ENCODE peak calls at places on chromosomes 12 and 14, in five cellular contexts. One of them, this sample, is unnamed.

GRCh38 chr12:121287267-121287954 is 9.1 kb downstream of the CAMKK2 start:
- DNase-seq in CD4-positive, CD25-positive, alpha-beta regulatory T cell: no peak
- DNase-seq in CD8-positive, alpha-beta memory T cell: no peak
- DNase-seq in heart right ventricle: no peak
- DNase-seq in neural progenitor cell: no peak
- DNase-seq in this sample: no peak

GRCh38 chr12:104790296-104791125 is 167.6 kb downstream of the SLC41A2 start:
- DNase-seq in heart right ventricle: peak; percentile 56
- DNase-seq in neural progenitor cell: peak; percentile 72
- DNase-seq in CD4-positive, CD25-positive, alpha-beta regulatory T cell: peak; percentile 10
- DNase-seq in CD8-positive, alpha-beta memory T cell: no peak
- DNase-seq in this sample: peak; percentile 59

GRCh38 chr12:23950775-23951391 is 1.4 kb upstream of the SOX5 start:
- DNase-seq in heart right ventricle: no peak
- DNase-seq in CD8-positive, alpha-beta memory T cell: no peak
- DNase-seq in CD4-positive, CD25-positive, alpha-beta regulatory T cell: no peak
- DNase-seq in neural progenitor cell: peak; percentile 77
- DNase-seq in this sample: no peak

GRCh38 chr12:1171657-1172056 is 180.6 kb downstream of the ERC1 start:
- DNase-seq in neural progenitor cell: peak; percentile 80
- DNase-seq in heart right ventricle: no peak
- DNase-seq in CD8-positive, alpha-beta memory T cell: no peak
- DNase-seq in CD4-positive, CD25-positive, alpha-beta regulatory T cell: no peak
- DNase-seq in this sample: peak; percentile 36

GRCh38 chr12:89690925-89691324 is 17.7 kb downstream of the ATP2B1 start:
- DNase-seq in heart right ventricle: no peak
- DNase-seq in neural progenitor cell: no peak
- DNase-seq in CD4-positive, CD25-positive, alpha-beta regulatory T cell: no peak
- DNase-seq in CD8-positive, alpha-beta memory T cell: no peak
- DNase-seq in this sample: no peak

GRCh38 chr14:105873870-105874512 is 347.6 kb downstream of the TMEM121 start:
- DNase-seq in CD8-positive, alpha-beta memory T cell: no peak
- DNase-seq in heart right ventricle: no peak
- DNase-seq in neural progenitor cell: no peak
- DNase-seq in CD4-positive, CD25-positive, alpha-beta regulatory T cell: no peak
- DNase-seq in this sample: no peak

GRCh38 chr14:91708795-91709194 is 23.1 kb downstream of the CATSPERB start:
- DNase-seq in heart right ventricle: no peak
- DNase-seq in CD8-positive, alpha-beta memory T cell: no peak
- DNase-seq in neural progenitor cell: no peak
- DNase-seq in CD4-positive, CD25-positive, alpha-beta regulatory T cell: no peak
- DNase-seq in this sample: no peak

GRCh38 chr12:97912943-97913342 is 450.3 kb downstream of the RMST start:
- DNase-seq in CD4-positive, CD25-positive, alpha-beta regulatory T cell: no peak
- DNase-seq in heart right ventricle: no peak
- DNase-seq in neural progenitor cell: no peak
- DNase-seq in CD8-positive, alpha-beta memory T cell: no peak
- DNase-seq in this sample: peak; percentile 62

GRCh38 chr14:89432226-89432625 is 15.2 kb upstream of the FOXN3 start:
- DNase-seq in neural progenitor cell: no peak
- DNase-seq in CD4-positive, CD25-positive, alpha-beta regulatory T cell: no peak
- DNase-seq in heart right ventricle: no peak
- DNase-seq in CD8-positive, alpha-beta memory T cell: no peak
- DNase-seq in this sample: no peak

GRCh38 chr12:27966870-27967269 is 5.7 kb downstream of the PTHLH start:
- DNase-seq in heart right ventricle: no peak
- DNase-seq in neural progenitor cell: no peak
- DNase-seq in CD4-positive, CD25-positive, alpha-beta regulatory T cell: no peak
- DNase-seq in CD8-positive, alpha-beta memory T cell: no peak
- DNase-seq in this sample: no peak
- H3K4me3 ChIP-seq in heart right ventricle: no peak overlapping the region
- H3K4me3 ChIP-seq in neural progenitor cell: no peak overlapping the region
- H3K4me3 ChIP-seq in CD4-positive, CD25-positive, alpha-beta regulatory T cell: no peak overlapping the region
- H3K4me3 ChIP-seq in CD8-positive, alpha-beta memory T cell: no peak overlapping the region
- H3K4me3 ChIP-seq in this sample: no peak overlapping the region

GRCh38 chr12:62254967-62255366 is 5.2 kb upstream of the USP15 start:
- DNase-seq in CD4-positive, CD25-positive, alpha-beta regulatory T cell: no peak
- DNase-seq in neural progenitor cell: no peak
- DNase-seq in heart right ventricle: no peak
- DNase-seq in CD8-positive, alpha-beta memory T cell: no peak
- DNase-seq in this sample: no peak

GRCh38 chr12:62259311-62259992 is 752 bp upstream of the USP15 start:
- DNase-seq in neural progenitor cell: no peak
- DNase-seq in heart right ventricle: no peak
- DNase-seq in CD4-positive, CD25-positive, alpha-beta regulatory T cell: no peak
- DNase-seq in CD8-positive, alpha-beta memory T cell: no peak
- DNase-seq in this sample: no peak

GRCh38 chr12:62258231-62258630 is 2.0 kb upstream of the USP15 start:
- DNase-seq in CD4-positive, CD25-positive, alpha-beta regulatory T cell: no peak
- DNase-seq in CD8-positive, alpha-beta memory T cell: no peak
- DNase-seq in heart right ventricle: no peak
- DNase-seq in neural progenitor cell: no peak
- DNase-seq in this sample: no peak

GRCh38 chr12:62259993-62260732 is at the start of gene USP15:
- DNase-seq in CD8-positive, alpha-beta memory T cell: peak; percentile 98
- DNase-seq in CD4-positive, CD25-positive, alpha-beta regulatory T cell: peak; percentile 92
- DNase-seq in neural progenitor cell: peak; percentile 98
- DNase-seq in heart right ventricle: peak; percentile 98
- DNase-seq in this sample: peak; percentile 97

GRCh38 chr12:62256408-62257079 is 3.7 kb upstream of the USP15 start:
- DNase-seq in neural progenitor cell: no peak
- DNase-seq in heart right ventricle: no peak
- DNase-seq in CD8-positive, alpha-beta memory T cell: no peak
- DNase-seq in CD4-positive, CD25-positive, alpha-beta regulatory T cell: no peak
- DNase-seq in this sample: peak; percentile 50
- H3K4me3 ChIP-seq in neural progenitor cell: no peak overlapping the region
- H3K4me3 ChIP-seq in heart right ventricle: peak overlapping the region; percentile 10
- H3K4me3 ChIP-seq in CD8-positive, alpha-beta memory T cell: no peak overlapping the region
- H3K4me3 ChIP-seq in CD4-positive, CD25-positive, alpha-beta regulatory T cell: peak overlapping the region; percentile 99
- H3K4me3 ChIP-seq in this sample: peak overlapping the region; percentile 1

GRCh38 chr14:31943861-31944255 is 133.2 kb upstream of the ARHGAP5 start:
- DNase-seq in CD8-positive, alpha-beta memory T cell: no peak
- DNase-seq in CD4-positive, CD25-positive, alpha-beta regulatory T cell: no peak
- DNase-seq in neural progenitor cell: no peak
- DNase-seq in heart right ventricle: no peak
- DNase-seq in this sample: no peak

GRCh38 chr14:31945701-31946100 is 131.4 kb upstream of the ARHGAP5 start:
- DNase-seq in neural progenitor cell: no peak
- DNase-seq in CD8-positive, alpha-beta memory T cell: no peak
- DNase-seq in CD4-positive, CD25-positive, alpha-beta regulatory T cell: no peak
- DNase-seq in heart right ventricle: no peak
- DNase-seq in this sample: no peak

GRCh38 chr14:31945074-31945613 is 132.0 kb upstream of the ARHGAP5 start:
- DNase-seq in CD4-positive, CD25-positive, alpha-beta regulatory T cell: no peak
- DNase-seq in neural progenitor cell: no peak
- DNase-seq in heart right ventricle: no peak
- DNase-seq in CD8-positive, alpha-beta memory T cell: no peak
- DNase-seq in this sample: no peak

GRCh38 chr14:31943217-31943616 is 133.9 kb upstream of the ARHGAP5 start:
- DNase-seq in neural progenitor cell: no peak
- DNase-seq in heart right ventricle: no peak
- DNase-seq in CD4-positive, CD25-positive, alpha-beta regulatory T cell: no peak
- DNase-seq in CD8-positive, alpha-beta memory T cell: no peak
- DNase-seq in this sample: no peak

GRCh38 chr14:31944256-31945073 is 132.6 kb upstream of the ARHGAP5 start:
- DNase-seq in CD4-positive, CD25-positive, alpha-beta regulatory T cell: no peak
- DNase-seq in neural progenitor cell: no peak
- DNase-seq in CD8-positive, alpha-beta memory T cell: no peak
- DNase-seq in heart right ventricle: no peak
- DNase-seq in this sample: no peak
- H3K4me3 ChIP-seq in CD4-positive, CD25-positive, alpha-beta regulatory T cell: peak overlapping the region; percentile 71
- H3K4me3 ChIP-seq in neural progenitor cell: no peak overlapping the region
- H3K4me3 ChIP-seq in CD8-positive, alpha-beta memory T cell: peak overlapping the region; percentile 9
- H3K4me3 ChIP-seq in heart right ventricle: no peak overlapping the region
- H3K4me3 ChIP-seq in this sample: no peak overlapping the region

GRCh38 chr14:100288382-100289185 is 17.7 kb downstream of the SLC25A29 start:
- DNase-seq in neural progenitor cell: no peak
- DNase-seq in CD8-positive, alpha-beta memory T cell: no peak
- DNase-seq in CD4-positive, CD25-positive, alpha-beta regulatory T cell: no peak
- DNase-seq in heart right ventricle: no peak
- DNase-seq in this sample: peak; percentile 17

GRCh38 chr14:100292301-100292775 is 13.9 kb downstream of the SLC25A29 start:
- DNase-seq in CD8-positive, alpha-beta memory T cell: peak; percentile 36
- DNase-seq in neural progenitor cell: no peak
- DNase-seq in heart right ventricle: no peak
- DNase-seq in CD4-positive, CD25-positive, alpha-beta regulatory T cell: no peak
- DNase-seq in this sample: no peak

GRCh38 chr14:100290607-100291304 is 15.5 kb downstream of the SLC25A29 start:
- DNase-seq in CD4-positive, CD25-positive, alpha-beta regulatory T cell: no peak
- DNase-seq in CD8-positive, alpha-beta memory T cell: peak; percentile 22
- DNase-seq in neural progenitor cell: no peak
- DNase-seq in heart right ventricle: no peak
- DNase-seq in this sample: peak; percentile 22

GRCh38 chr14:100291305-100292075 is 14.8 kb downstream of the SLC25A29 start:
- DNase-seq in CD4-positive, CD25-positive, alpha-beta regulatory T cell: no peak
- DNase-seq in heart right ventricle: no peak
- DNase-seq in CD8-positive, alpha-beta memory T cell: peak; percentile 41
- DNase-seq in neural progenitor cell: no peak
- DNase-seq in this sample: no peak

DNA sequence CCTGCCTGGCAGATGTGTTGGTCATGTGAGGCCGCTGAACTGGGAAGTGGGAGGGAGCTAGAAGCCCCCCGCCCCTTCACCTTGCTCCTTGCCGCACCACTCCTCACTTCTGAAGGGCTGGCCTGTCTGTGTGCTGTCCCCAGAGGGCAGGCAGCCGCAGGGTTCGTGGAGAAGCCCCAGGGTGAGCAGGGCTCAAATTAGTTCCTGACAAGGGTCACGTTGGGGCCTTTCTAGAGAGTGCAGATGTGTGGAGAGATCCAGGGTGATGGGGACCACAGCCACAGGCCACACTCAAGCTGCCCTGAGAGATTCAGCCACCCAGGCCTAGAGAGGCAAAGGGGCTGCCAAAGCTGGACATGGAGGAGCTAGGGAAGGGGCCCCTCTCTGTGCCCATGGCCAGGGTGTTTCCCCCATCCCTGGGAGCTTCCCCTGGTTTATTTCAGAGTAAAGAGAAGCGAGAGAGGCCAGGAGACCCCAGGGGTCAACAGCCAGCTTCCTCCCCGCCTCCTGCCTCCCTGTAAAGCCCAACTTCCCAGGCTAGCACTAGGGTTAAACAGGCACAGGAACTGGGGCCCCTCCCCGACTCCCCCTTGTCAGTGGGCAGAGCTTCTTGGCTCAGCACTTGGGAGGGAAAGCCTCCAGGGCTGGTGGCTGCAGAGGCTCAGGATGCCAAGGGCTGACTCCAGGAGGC is 16.2 kb downstream of the SLC25A29 start:
- DNase-seq in CD4-positive, CD25-positive, alpha-beta regulatory T cell: no peak
- DNase-seq in CD8-positive, alpha-beta memory T cell: no peak
- DNase-seq in heart right ventricle: no peak
- DNase-seq in neural progenitor cell: no peak
- DNase-seq in this sample: peak; percentile 3
- H3K4me3 ChIP-seq in CD4-positive, CD25-positive, alpha-beta regulatory T cell: no peak overlapping the region
- H3K4me3 ChIP-seq in CD8-positive, alpha-beta memory T cell: no peak overlapping the region
- H3K4me3 ChIP-seq in heart right ventricle: no peak overlapping the region
- H3K4me3 ChIP-seq in neural progenitor cell: no peak overlapping the region
- H3K4me3 ChIP-seq in this sample: no peak overlapping the region

DNA sequence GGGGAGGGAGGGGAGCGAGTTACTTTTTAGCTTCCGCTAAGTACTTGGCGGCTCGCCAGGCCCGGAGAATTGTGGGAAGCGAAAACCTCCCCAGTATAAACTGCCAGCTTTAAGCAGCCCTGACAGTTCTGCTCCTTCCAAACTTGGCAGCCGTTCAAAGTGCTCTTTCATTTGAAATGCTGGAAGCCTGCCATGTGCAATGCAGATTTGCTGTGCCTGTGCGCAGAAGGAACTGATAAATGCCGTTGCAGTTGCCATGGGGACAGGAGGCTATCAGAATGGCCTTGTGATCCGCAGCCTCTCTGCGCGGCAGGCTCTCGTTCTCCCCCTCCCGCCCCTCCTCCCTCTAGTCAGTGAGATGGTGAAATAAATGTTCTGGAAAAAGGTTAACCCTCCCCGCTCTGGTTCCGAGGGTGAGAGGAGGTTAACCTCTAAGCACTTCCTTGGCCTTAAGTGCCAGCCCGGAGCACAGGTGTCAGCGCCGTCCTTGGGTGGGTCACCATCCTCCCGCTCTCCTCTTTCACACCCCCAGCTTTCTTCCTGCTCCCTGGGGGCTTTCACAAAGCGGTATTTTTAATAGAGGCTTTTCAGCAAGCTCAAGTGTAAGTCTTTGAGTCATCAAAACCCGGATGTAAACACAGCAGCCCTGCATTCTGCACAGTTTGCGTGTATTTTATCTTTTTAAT is 11.9 kb upstream of the IRF2BPL start:
- DNase-seq in heart right ventricle: peak; percentile 100
- DNase-seq in neural progenitor cell: peak; percentile 83
- DNase-seq in CD4-positive, CD25-positive, alpha-beta regulatory T cell: peak; percentile 87
- DNase-seq in CD8-positive, alpha-beta memory T cell: peak; percentile 99
- DNase-seq in this sample: peak; percentile 100
- H3K4me3 ChIP-seq in heart right ventricle: peak overlapping the region; percentile 43
- H3K4me3 ChIP-seq in neural progenitor cell: peak overlapping the region; percentile 45
- H3K4me3 ChIP-seq in CD4-positive, CD25-positive, alpha-beta regulatory T cell: peak overlapping the region; percentile 74
- H3K4me3 ChIP-seq in CD8-positive, alpha-beta memory T cell: peak overlapping the region; percentile 82
- H3K4me3 ChIP-seq in this sample: no peak overlapping the region

GRCh38 chr12:26113194-26113654 is 11.6 kb downstream of the BHLHE41 start:
- DNase-seq in neural progenitor cell: peak; percentile 41
- DNase-seq in CD8-positive, alpha-beta memory T cell: no peak
- DNase-seq in CD4-positive, CD25-positive, alpha-beta regulatory T cell: no peak
- DNase-seq in heart right ventricle: peak; percentile 4
- DNase-seq in this sample: peak; percentile 28
- H3K4me3 ChIP-seq in neural progenitor cell: peak overlapping the region; percentile 67
- H3K4me3 ChIP-seq in CD8-positive, alpha-beta memory T cell: no peak overlapping the region
- H3K4me3 ChIP-seq in CD4-positive, CD25-positive, alpha-beta regulatory T cell: no peak overlapping the region
- H3K4me3 ChIP-seq in heart right ventricle: peak overlapping the region; percentile 51
- H3K4me3 ChIP-seq in this sample: no peak overlapping the region

GRCh38 chr12:57485695-57486094 is 2.2 kb upstream of the MARS1 start:
- DNase-seq in neural progenitor cell: no peak
- DNase-seq in CD8-positive, alpha-beta memory T cell: no peak
- DNase-seq in CD4-positive, CD25-positive, alpha-beta regulatory T cell: no peak
- DNase-seq in heart right ventricle: no peak
- DNase-seq in this sample: no peak

GRCh38 chr12:57488397-57489156 is 709 bp downstream of the MARS1 start:
- DNase-seq in CD4-positive, CD25-positive, alpha-beta regulatory T cell: no peak
- DNase-seq in neural progenitor cell: peak; percentile 34
- DNase-seq in heart right ventricle: no peak
- DNase-seq in CD8-positive, alpha-beta memory T cell: no peak
- DNase-seq in this sample: no peak

GRCh38 chr12:57487597-57488396 is at the start of gene MARS1:
- DNase-seq in CD8-positive, alpha-beta memory T cell: peak; percentile 95
- DNase-seq in CD4-positive, CD25-positive, alpha-beta regulatory T cell: peak; percentile 89
- DNase-seq in heart right ventricle: peak; percentile 90
- DNase-seq in neural progenitor cell: peak; percentile 95
- DNase-seq in this sample: peak; percentile 96

GRCh38 chr12:57489157-57489641 is 1.3 kb downstream of the MARS1 start:
- DNase-seq in neural progenitor cell: no peak
- DNase-seq in CD8-positive, alpha-beta memory T cell: no peak
- DNase-seq in CD4-positive, CD25-positive, alpha-beta regulatory T cell: no peak
- DNase-seq in heart right ventricle: no peak
- DNase-seq in this sample: no peak

DNA sequence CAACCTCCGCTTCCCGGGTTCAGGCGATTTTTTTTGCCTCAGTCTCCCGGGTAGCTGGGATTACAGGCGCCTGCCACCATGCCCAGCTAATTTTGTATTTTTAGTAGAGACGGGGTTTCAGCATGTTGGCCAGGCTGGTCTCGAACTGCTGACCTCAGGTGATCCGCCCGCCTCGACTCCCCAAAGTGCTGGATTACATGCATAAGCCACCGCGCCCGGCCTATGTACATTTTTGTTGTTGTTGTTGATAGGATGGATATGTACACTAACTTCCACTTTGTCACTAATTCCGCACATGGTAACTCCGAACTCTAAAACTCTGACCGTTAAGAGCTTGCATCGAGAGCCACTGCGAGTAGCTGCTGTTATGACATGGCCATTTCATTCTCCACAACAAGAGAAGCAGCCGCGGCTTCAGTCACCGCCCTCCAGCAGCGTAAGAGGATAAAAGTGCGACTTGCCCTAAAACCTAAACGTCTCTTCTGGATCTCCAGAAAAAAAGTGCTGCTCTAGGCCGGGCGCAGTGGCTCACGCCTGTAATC is 742 bp upstream of the MARS1 start:
- DNase-seq in heart right ventricle: no peak
- DNase-seq in CD4-positive, CD25-positive, alpha-beta regulatory T cell: no peak
- DNase-seq in neural progenitor cell: no peak
- DNase-seq in CD8-positive, alpha-beta memory T cell: no peak
- DNase-seq in this sample: no peak
- H3K4me3 ChIP-seq in heart right ventricle: peak overlapping the region; percentile 82
- H3K4me3 ChIP-seq in CD4-positive, CD25-positive, alpha-beta regulatory T cell: no peak overlapping the region
- H3K4me3 ChIP-seq in neural progenitor cell: peak overlapping the region; percentile 93
- H3K4me3 ChIP-seq in CD8-positive, alpha-beta memory T cell: no peak overlapping the region
- H3K4me3 ChIP-seq in this sample: peak overlapping the region; percentile 29